ENCODE peak calls at places on chromosome 21, in five cellular contexts. X, Y, M, O and C are unnamed samples.

GRCh38 chr21:28136687-28137086 is 856.0 kb downstream of the LTN1 start:
- DNase-seq in O (no peak), X (no peak), M (no peak), Y (no peak), C (no peak)

GRCh38 chr21:16863541-16863940 is 649.3 kb upstream of the CXADR start:
- DNase-seq in O (no peak), M (no peak), Y (no peak), X (no peak), C (no peak)

GRCh38 chr21:28699591-28700259 is 293.0 kb downstream of the LTN1 start:
- DNase-seq in X (no peak), O (no peak), M (no peak), Y (no peak), C (no peak)

GRCh38 chr21:23725576-23725975 is 1881.7 kb downstream of the MRPL39 start:
- DNase-seq in O (no peak), Y (no peak), X (no peak), M (no peak), C (no peak)

GRCh38 chr21:25031750-25032149 is 575.5 kb downstream of the MRPL39 start:
- DNase-seq in X (no peak), M (no peak), O (no peak), Y (no peak), C (no peak)

GRCh38 chr21:16667395-16667794 is 845.4 kb upstream of the CXADR start:
- DNase-seq in X (peak; percentile 58), Y (no peak), M (no peak), O (no peak), C (no peak)

GRCh38 chr21:32207096-32207716 is 71.6 kb downstream of the MIS18A start:
- DNase-seq in X (no peak), Y (no peak), M (peak; percentile 45), O (no peak), C (no peak)

GRCh38 chr21:29190920-29191319 is 60.5 kb downstream of the MAP3K7CL start:
- DNase-seq in Y (no peak), X (no peak), O (no peak), M (no peak), C (no peak)

GRCh38 chr21:17731554-17731953 is 87.6 kb downstream of the C21orf91 start:
- DNase-seq in Y (no peak), O (no peak), M (no peak), X (no peak), C (no peak)

GRCh38 chr21:31128234-31128633 is 90.0 kb upstream of the KRTAP19-8 start:
- DNase-seq in O (no peak), X (no peak), M (no peak), Y (no peak), C (no peak)

GRCh38 chr21:20603236-20603635 is 395.0 kb upstream of the NCAM2 start:
- DNase-seq in O (no peak), X (no peak), Y (no peak), M (no peak), C (no peak)

GRCh38 chr21:24823247-24823646 is 784.0 kb downstream of the MRPL39 start:
- DNase-seq in M (no peak), Y (no peak), O (no peak), X (no peak), C (no peak)

GRCh38 chr21:40548134-40548533 is 298.8 kb downstream of the DSCAM start:
- DNase-seq in O (peak; percentile 24), M (no peak), X (no peak), Y (no peak), C (no peak)

GRCh38 chr21:21412096-21412495 is 413.9 kb downstream of the NCAM2 start:
- DNase-seq in M (no peak), O (no peak), X (no peak), Y (no peak), C (no peak)

GRCh38 chr21:29164330-29164942 is 34.0 kb downstream of the MAP3K7CL start:
- DNase-seq in X (peak; percentile 74), O (no peak), Y (no peak), M (no peak), C (no peak)

GRCh38 chr21:38985423-38986378 is 180.0 kb downstream of the ETS2 start:
- DNase-seq in Y (peak; percentile 30), X (no peak), M (peak; percentile 90), O (peak; percentile 92), C (peak; percentile 87)

GRCh38 chr21:18387994-18388393 is 15.6 kb downstream of the TMPRSS15 start:
- DNase-seq in Y (no peak), O (no peak), X (no peak), M (no peak), C (no peak)

GRCh38 chr21:28393279-28393678 is 599.4 kb downstream of the LTN1 start:
- DNase-seq in Y (peak; percentile 84), M (no peak), O (no peak), X (no peak), C (no peak)

GRCh38 chr21:36385909-36386642 is 884 bp downstream of the CHAF1B start:
- DNase-seq in O (no peak), Y (no peak), X (peak; percentile 18), M (no peak), C (no peak)

GRCh38 chr21:36654341-36654740 is 44.6 kb upstream of the SIM2 start:
- DNase-seq in M (no peak), Y (peak; percentile 59), X (no peak), O (no peak), C (no peak)

GRCh38 chr21:25572895-25573310 is 34.4 kb downstream of the MRPL39 start:
- DNase-seq in X (peak; percentile 35), O (no peak), M (no peak), Y (no peak), C (no peak)

GRCh38 chr21:32102426-32102825 is 176.4 kb downstream of the MIS18A start:
- DNase-seq in O (no peak), X (no peak), Y (no peak), M (no peak), C (no peak)

GRCh38 chr21:36065497-36066036 is 4.3 kb upstream of the CBR1 start:
- DNase-seq in O (no peak), Y (no peak), X (peak; percentile 78), M (no peak), C (no peak)

GRCh38 chr21:38623552-38623951 is 125.3 kb upstream of the ERG start:
- DNase-seq in M (no peak), O (peak; percentile 83), X (no peak), Y (no peak), C (no peak)

GRCh38 chr21:29829514-29830255 is 110.1 kb downstream of the GRIK1 start:
- DNase-seq in M (no peak), O (no peak), Y (no peak), X (no peak), C (no peak)

GRCh38 chr21:15701845-15702244 is 27.9 kb upstream of the USP25 start:
- DNase-seq in X (no peak), M (no peak), Y (no peak), O (no peak), C (no peak)

GRCh38 chr21:31293986-31294385 is 50.1 kb downstream of the TIAM1 start:
- DNase-seq in Y (no peak), O (no peak), M (no peak), X (peak; percentile 13), C (no peak)

GRCh38 chr21:38913120-38913975 is 107.6 kb downstream of the ETS2 start:
- DNase-seq in X (peak; percentile 35), Y (peak; percentile 93), O (peak; percentile 93), M (peak; percentile 79), C (peak; percentile 86)

GRCh38 chr21:17386498-17386897 is 126.3 kb upstream of the CXADR start:
- DNase-seq in Y (no peak), O (no peak), M (no peak), X (no peak), C (no peak)

GRCh38 chr21:26170471-26171309 is at the start of gene APP:
- DNase-seq in X (peak; percentile 73), Y (peak; percentile 91), M (peak; percentile 91), O (peak; percentile 94), C (peak; percentile 82)

GRCh38 chr21:29424728-29425127 is 126.0 kb downstream of the BACH1 start:
- DNase-seq in O (no peak), X (no peak), Y (no peak), M (no peak), C (no peak)

GRCh38 chr21:35046223-35046690 is 2.8 kb downstream of the RUNX1 start:
- DNase-seq in X (no peak), Y (no peak), M (no peak), O (peak; percentile 31), C (no peak)
- TF ChIP-seq POLR2A in X (no peak), Y (no peak), M (no peak), O (no peak), C (no peak)

DNA sequence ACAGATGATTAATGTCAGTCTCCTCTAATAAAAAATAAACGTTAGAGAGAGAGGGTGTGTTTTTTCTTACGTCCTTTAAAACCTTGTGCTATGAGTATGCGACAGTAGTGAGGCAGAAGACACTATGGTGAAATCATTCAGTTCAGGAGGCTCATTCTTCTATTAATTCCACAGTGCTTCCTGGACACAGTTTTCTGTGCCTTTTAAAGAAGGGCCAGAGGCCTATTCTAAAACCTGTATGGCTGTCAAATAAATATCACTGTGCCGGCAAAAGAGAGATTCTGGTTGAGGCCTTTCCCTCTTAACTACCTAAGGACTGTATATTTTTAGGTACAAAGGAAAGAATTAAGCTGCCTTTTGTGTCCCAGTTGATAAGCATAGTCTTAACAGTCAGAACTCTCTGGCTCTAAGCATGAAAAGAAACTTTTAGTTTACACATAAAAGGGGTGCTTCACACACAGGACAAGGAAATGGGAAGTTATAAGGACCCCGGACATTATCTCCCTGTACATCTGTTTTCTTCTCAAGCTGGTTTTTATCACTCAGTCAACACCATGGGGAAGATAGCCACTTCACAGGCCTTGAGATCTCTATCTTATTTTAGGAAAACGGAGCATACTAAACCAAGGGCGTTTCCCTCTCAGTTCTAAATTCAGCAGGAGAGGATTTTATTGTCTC is 71.2 kb upstream of the HSPA13 start:
- DNase-seq in O (no peak), Y (no peak), X (no peak), M (no peak), C (no peak)
- TF ChIP-seq POLR2A in O (no peak), Y (no peak), X (no peak), M (no peak), C (no peak)

GRCh38 chr21:34548782-34549376 is 36.9 kb upstream of the KCNE1 start:
- DNase-seq in M (no peak), O (no peak), Y (no peak), X (no peak), C (no peak)

GRCh38 chr21:34546556-34546955 is 34.5 kb upstream of the KCNE1 start:
- DNase-seq in O (no peak), Y (no peak), X (peak; percentile 75), M (no peak), C (no peak)

GRCh38 chr21:34543017-34543416 is 31.0 kb upstream of the KCNE1 start:
- DNase-seq in Y (no peak), X (no peak), O (no peak), M (no peak), C (no peak)

GRCh38 chr21:34544032-34544496 is 32.1 kb upstream of the KCNE1 start:
- DNase-seq in Y (peak; percentile 88), M (peak; percentile 88), X (peak; percentile 79), O (no peak), C (peak; percentile 67)

GRCh38 chr21:34545079-34545884 is 33.3 kb upstream of the KCNE1 start:
- DNase-seq in O (no peak), X (peak; percentile 39), Y (no peak), M (peak; percentile 74), C (peak; percentile 57)
- TF ChIP-seq POLR2A in O (no peak), X (no peak), Y (no peak), M (no peak), C (no peak)

GRCh38 chr21:42425603-42425985 is 21.9 kb downstream of the UBASH3A start:
- DNase-seq in X (no peak), Y (no peak), O (no peak), M (no peak), C (no peak)
- TF ChIP-seq POLR2A in X (no peak), Y (no peak), O (no peak), M (no peak), C (no peak)

GRCh38 chr21:46183910-46184624 is at the start of gene SPATC1L:
- DNase-seq in O (peak; percentile 85), Y (peak; percentile 39), X (peak; percentile 86), M (peak; percentile 93), C (peak; percentile 76)
- TF ChIP-seq POLR2A in O (no peak), Y (no peak), X (no peak), M (peak; percentile 17), C (no peak)